ENCODE peak calls at places on chromosomes 2 and 18, in six cellular contexts. O is stomach, T is gastrocnemius medialis, P is adrenal gland, S is fibroblast of lung, E is endodermal cell. G is an unnamed sample. For H3K4me1, the result is how much of the 10 kb centered on the place peaks cover.

GRCh38 chr2:25347846-25348245 is 6.1 kb upstream of the DNMT3A start:
- DNase-seq in P (no peak), E (no peak), S (peak), T (no peak), O (no peak), G (no peak)

GRCh38 chr18:23209031-23209430 is 73.7 kb downstream of the CABLES1 start:
- DNase-seq in P (no peak), T (no peak), O (no peak), S (peak), E (no peak), G (no peak)

GRCh38 chr2:20213651-20214565 is 11.0 kb downstream of the SDC1 start:
- DNase-seq in P (peak), T (no peak), O (no peak), E (peak), S (no peak), G (no peak)

GRCh38 chr18:33898427-33898826 is 320.4 kb downstream of the ASXL3 start:
- DNase-seq in T (no peak), S (no peak), E (no peak), P (no peak), O (no peak), G (no peak)

GRCh38 chr18:53795061-53795460 is 429.4 kb downstream of the MBD2 start:
- DNase-seq in P (no peak), E (no peak), T (no peak), S (peak), O (no peak), G (no peak)

GRCh38 chr2:98063289-98063688 is 23.7 kb upstream of the VWA3B start:
- DNase-seq in S (no peak), P (no peak), O (no peak), E (peak), T (no peak), G (no peak)

GRCh38 chr18:46719388-46719787 is 37.5 kb downstream of the ST8SIA5 start:
- DNase-seq in E (peak), P (no peak), S (peak), O (no peak), T (no peak), G (no peak)

GRCh38 chr2:68737717-68738116 is 3.1 kb downstream of the ARHGAP25 start:
- DNase-seq in P (no peak), T (no peak), E (no peak), S (no peak), O (no peak), G (no peak)

GRCh38 chr2:45278345-45279078 is 269.3 kb upstream of the SIX2 start:
- DNase-seq in S (peak), O (no peak), T (no peak), E (no peak), P (no peak), G (no peak)

GRCh38 chr2:63617360-63617759 is 28.6 kb downstream of the MDH1 start:
- DNase-seq in E (no peak), S (no peak), T (no peak), P (no peak), O (no peak), G (no peak)

GRCh38 chr18:32025744-32026143 is 7.1 kb downstream of the RNF125 start:
- DNase-seq in E (no peak), T (no peak), S (no peak), O (no peak), P (no peak), G (no peak)

GRCh38 chr18:76491801-76492668 is 3.0 kb downstream of the ZNF516 start:
- DNase-seq in E (peak), S (peak), P (peak), T (peak), O (peak), G (peak)

GRCh38 chr2:129820908-129821307 is 158.6 kb upstream of the RAB6C start:
- DNase-seq in O (no peak), S (no peak), E (no peak), T (no peak), P (no peak), G (no peak)

GRCh38 chr2:109351164-109351756 is 222.3 kb downstream of the SH3RF3 start:
- DNase-seq in O (peak), P (peak), T (peak), E (peak), S (peak), G (peak)

GRCh38 chr2:190093793-190094192 is 31.3 kb upstream of the MSTN start:
- DNase-seq in O (no peak), E (no peak), P (no peak), T (peak), S (peak), G (peak)

GRCh38 chr2:69221960-69222751 is 164.9 kb downstream of the GFPT1 start:
- DNase-seq in T (no peak), P (no peak), E (no peak), O (no peak), S (peak), G (no peak)

GRCh38 chr2:27393225-27393624 is 12.7 kb upstream of the ZNF513 start:
- DNase-seq in E (no peak), P (no peak), T (no peak), S (no peak), O (no peak), G (no peak)

GRCh38 chr2:64143154-64144056 is 815 bp downstream of the PELI1 start:
- DNase-seq in E (peak), T (peak), P (no peak), S (peak), O (no peak), G (no peak)

GRCh38 chr18:76228716-76229115 is 266.3 kb downstream of the ZNF516 start:
- DNase-seq in S (no peak), P (no peak), E (no peak), O (no peak), T (no peak), G (no peak)

GRCh38 chr2:235591921-235592320 is 98.1 kb downstream of the AGAP1 start:
- DNase-seq in T (no peak), S (peak), O (no peak), E (no peak), P (no peak), G (no peak)

GRCh38 chr18:3409811-3410210 is 40.2 kb upstream of the TGIF1 start:
- DNase-seq in O (no peak), P (no peak), E (no peak), T (no peak), S (no peak), G (no peak)

GRCh38 chr2:50084086-50084843 is 930.0 kb upstream of the FSHR start:
- DNase-seq in T (no peak), E (no peak), S (no peak), O (no peak), P (no peak), G (no peak)

GRCh38 chr2:108363048-108363899 is 14.5 kb upstream of the SULT1C4 start:
- DNase-seq in E (no peak), S (no peak), O (no peak), P (no peak), T (no peak), G (no peak)

GRCh38 chr2:166163775-166164174 is 36.0 kb upstream of the SCN1A start:
- DNase-seq in E (no peak), S (no peak), T (no peak), O (no peak), P (no peak), G (no peak)

GRCh38 chr2:190859347-190860297 is 21.0 kb upstream of the GLS start:
- DNase-seq in S (peak), E (peak), T (no peak), O (no peak), P (no peak), G (no peak)

GRCh38 chr2:234164499-234165409 is 114.3 kb downstream of the SPP2 start:
- DNase-seq in E (no peak), T (no peak), P (no peak), S (no peak), O (no peak), G (no peak)

GRCh38 chr2:216082805-216083204 is 1.1 kb downstream of the TMEM169 start:
- DNase-seq in O (no peak), E (peak), S (peak), T (no peak), P (peak), G (no peak)

GRCh38 chr18:23143871-23144270 is 8.6 kb downstream of the CABLES1 start:
- DNase-seq in O (no peak), S (peak), P (no peak), T (no peak), E (no peak), G (no peak)

GRCh38 chr2:239272626-239273025 is 128.2 kb downstream of the HDAC4 start:
- DNase-seq in S (no peak), E (no peak), T (no peak), O (no peak), P (no peak), G (no peak)
- H3K4me1 ChIP-seq in S (under half), E (under half), T (half or more), O (half or more), P (under half), G (half or more)

GRCh38 chr2:225104321-225104720 is 62.1 kb upstream of the DOCK10 start:
- DNase-seq in S (no peak), E (no peak), O (no peak), T (no peak), P (no peak), G (no peak)

GRCh38 chr2:225100269-225100668 is 58.0 kb upstream of the DOCK10 start:
- DNase-seq in P (no peak), S (peak), E (no peak), T (no peak), O (no peak), G (no peak)

GRCh38 chr2:225097035-225097434 is 54.8 kb upstream of the DOCK10 start:
- DNase-seq in T (no peak), P (no peak), O (no peak), E (no peak), S (peak), G (no peak)

GRCh38 chr2:225103737-225104141 is 61.5 kb upstream of the DOCK10 start:
- DNase-seq in P (no peak), S (peak), O (no peak), T (no peak), E (no peak), G (no peak)

DNA sequence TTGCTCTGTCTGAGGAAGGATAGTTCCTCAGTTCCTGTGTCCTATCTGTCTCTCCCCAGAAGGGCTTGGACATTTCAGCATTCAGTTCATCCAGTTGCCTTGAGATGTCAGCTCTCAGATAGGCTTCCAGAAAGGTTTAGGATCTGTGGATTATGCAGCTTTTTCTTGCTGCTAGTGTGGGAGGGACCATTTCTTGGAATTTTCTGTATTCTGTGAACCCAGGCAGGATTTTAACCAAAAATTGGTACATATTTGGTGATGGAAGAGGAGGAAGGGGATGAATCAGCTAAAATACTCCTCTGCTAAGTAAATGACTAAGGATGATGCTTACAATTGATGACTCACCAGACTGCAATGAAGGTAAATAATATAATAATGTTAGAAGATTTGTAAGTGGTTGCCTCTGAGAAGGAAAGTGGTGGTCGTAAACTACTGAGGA is 58.6 kb upstream of the DOCK10 start:
- DNase-seq in P (no peak), S (peak), E (no peak), T (no peak), O (no peak), G (no peak)
- H3K4me1 ChIP-seq in P (under half), S (under half), E (under half), T (under half), O (under half), G (under half)

GRCh38 chr2:111121873-111122630 is 1.3 kb downstream of the BCL2L11 start:
- DNase-seq in E (peak), P (peak), O (peak), T (peak), S (peak), G (peak)
- H3K4me1 ChIP-seq in E (under half), P (under half), O (half or more), T (under half), S (under half), G (under half)

GRCh38 chr2:12762976-12763375 is 46.2 kb downstream of the TRIB2 start:
- DNase-seq in P (no peak), S (peak), O (no peak), E (no peak), T (no peak), G (no peak)
- H3K4me1 ChIP-seq in P (under half), S (under half), O (under half), E (under half), T (under half), G (under half)

G was measured in psoas muscle.